ENCODE peak calls at places on chromosomes 5 and 9, in nine cellular contexts. G is aorta; W is cardiac fibroblast; O is stimulated activated CD8-positive, alpha-beta memory T cell treated with anti-CD3 and anti-CD28 coated beads, Interleukin-4, amount 100 ng/mL, for 24 hours; I is right cardiac atrium; B is B cell; M is activated CD8-positive, alpha-beta memory T cell treated with anti-CD3 and anti-CD28 coated beads for 1 hour; N is activated CD8-positive, alpha-beta T cell treated with anti-CD3 and anti-CD28 coated beads for 36 hours; Q is pancreas. J is an unnamed sample.

GRCh38 chr5:109981979-109982378 is 292.3 kb downstream of the MAN2A1 start:
- DNase-seq in B (no peak), M (no peak), W (no peak), Q (no peak), I (no peak), G (no peak), N (no peak), O (no peak), J (no peak)

GRCh38 chr5:34914671-34915138 is 599 bp downstream of the RAD1 start:
- DNase-seq in I (peak), B (no peak), W (peak), O (no peak), Q (no peak), M (no peak), G (no peak), N (peak), J (peak)

GRCh38 chr9:117080996-117081395 is 333.9 kb downstream of the ASTN2 start:
- DNase-seq in N (no peak), I (no peak), O (no peak), M (no peak), W (no peak), G (no peak), Q (no peak), B (no peak), J (no peak)

GRCh38 chr5:88251048-88251711 is 17.5 kb downstream of the TMEM161B start:
- DNase-seq in M (no peak), G (no peak), W (peak), N (peak), O (no peak), B (no peak), I (no peak), Q (no peak), J (no peak)

GRCh38 chr5:174324680-174325079 is 279.2 kb downstream of the NSG2 start:
- DNase-seq in W (peak), M (no peak), O (no peak), Q (no peak), N (no peak), B (no peak), G (no peak), I (no peak), J (no peak)

GRCh38 chr5:33936004-33936380 is 194 bp upstream of the RXFP3 start:
- DNase-seq in G (peak), B (peak), I (peak), Q (peak), M (peak), N (peak), W (peak), O (peak), J (peak)

GRCh38 chr9:5909999-5910398 is 19.3 kb downstream of the MLANA start:
- DNase-seq in N (no peak), B (no peak), M (no peak), G (no peak), Q (no peak), O (no peak), I (no peak), W (peak), J (no peak)

GRCh38 chr9:133686642-133687575 is 50.7 kb downstream of the DBH start:
- DNase-seq in B (no peak), W (no peak), Q (no peak), N (no peak), I (peak), O (no peak), G (peak), M (no peak), J (no peak)

GRCh38 chr5:40717281-40717680 is 37.6 kb downstream of the PTGER4 start:
- DNase-seq in Q (no peak), N (no peak), G (no peak), M (no peak), I (no peak), O (no peak), W (peak), B (no peak), J (no peak)

GRCh38 chr5:151772868-151773561 is 1.3 kb downstream of the G3BP1 start:
- DNase-seq in G (no peak), Q (no peak), I (no peak), M (no peak), B (no peak), N (no peak), O (no peak), W (peak), J (no peak)

GRCh38 chr9:121781143-121781542 is 129.7 kb downstream of the DAB2IP start:
- DNase-seq in I (no peak), G (no peak), N (no peak), M (no peak), O (no peak), W (no peak), Q (no peak), B (no peak), J (no peak)

GRCh38 chr5:144436007-144436406 is 265.3 kb downstream of the KCTD16 start:
- DNase-seq in B (no peak), N (no peak), M (no peak), G (no peak), Q (no peak), W (no peak), I (no peak), O (no peak), J (no peak)

GRCh38 chr9:105716146-105716545 is 21.8 kb downstream of the TMEM38B start:
- DNase-seq in G (no peak), B (no peak), I (no peak), W (no peak), O (no peak), Q (no peak), N (no peak), M (no peak), J (no peak)

GRCh38 chr5:170254056-170254455 is 21.3 kb downstream of the C5orf58 start:
- DNase-seq in Q (no peak), N (peak), G (no peak), M (no peak), O (peak), I (no peak), W (no peak), B (peak), J (no peak)

GRCh38 chr9:87497604-87498045 is at the start of gene DAPK1:
- DNase-seq in I (peak), M (no peak), N (peak), O (no peak), Q (peak), G (peak), B (no peak), W (peak), J (peak)

GRCh38 chr5:108681079-108681921 is 66.4 kb upstream of the FER start:
- DNase-seq in N (peak), M (no peak), G (no peak), O (no peak), Q (peak), I (peak), B (peak), W (peak), J (no peak)

GRCh38 chr9:74577956-74578355 is 80.8 kb downstream of the RORB start:
- DNase-seq in B (peak), O (no peak), Q (no peak), I (no peak), G (no peak), W (peak), N (no peak), M (no peak), J (no peak)

GRCh38 chr5:96008987-96009647 is 47.5 kb upstream of the ELL2 start:
- DNase-seq in Q (no peak), O (no peak), B (no peak), M (no peak), W (no peak), G (no peak), N (no peak), I (no peak), J (no peak)

GRCh38 chr5:9851458-9851857 is 221.3 kb upstream of the TAS2R1 start:
- DNase-seq in I (no peak), O (no peak), Q (no peak), W (peak), B (no peak), N (no peak), M (no peak), G (no peak), J (no peak)

GRCh38 chr5:57950616-57951228 is 468.1 kb upstream of the ACTBL2 start:
- DNase-seq in G (no peak), M (no peak), W (no peak), O (no peak), B (no peak), I (no peak), N (no peak), Q (no peak), J (no peak)

GRCh38 chr9:113998529-113999255 is 79.4 kb downstream of the AMBP start:
- DNase-seq in N (peak), I (no peak), B (no peak), O (no peak), W (peak), Q (no peak), M (no peak), G (peak), J (peak)

GRCh38 chr5:107958861-107959260 is 288.1 kb upstream of the EFNA5 start:
- DNase-seq in O (no peak), B (no peak), G (no peak), W (no peak), M (no peak), I (no peak), Q (no peak), N (peak), J (no peak)

GRCh38 chr9:69975681-69976080 is 68.0 kb upstream of the MAMDC2 start:
- DNase-seq in G (no peak), I (no peak), Q (no peak), O (no peak), N (no peak), M (no peak), B (no peak), W (no peak), J (no peak)

GRCh38 chr9:110095776-110096175 is 112.2 kb downstream of the C9orf152 start:
- DNase-seq in G (no peak), Q (no peak), B (no peak), N (no peak), W (peak), O (no peak), M (no peak), I (no peak), J (no peak)

GRCh38 chr9:99005651-99006050 is 61.9 kb downstream of the COL15A1 start:
- DNase-seq in M (no peak), Q (no peak), N (no peak), O (no peak), B (no peak), W (no peak), G (no peak), I (no peak), J (no peak)

GRCh38 chr5:106680330-106680729 is 990.4 kb downstream of the EFNA5 start:
- DNase-seq in O (no peak), M (no peak), G (no peak), N (no peak), Q (no peak), I (no peak), B (no peak), W (peak), J (no peak)

GRCh38 chr9:38182321-38182720 is 113.3 kb upstream of the SHB start:
- DNase-seq in O (no peak), B (no peak), N (no peak), G (no peak), I (no peak), W (no peak), M (no peak), Q (peak), J (no peak)

GRCh38 chr9:27474350-27474749 is 49.7 kb upstream of the IFNK start:
- DNase-seq in W (no peak), Q (no peak), B (no peak), O (no peak), I (no peak), M (no peak), G (no peak), N (no peak), J (no peak)

GRCh38 chr5:145479271-145479670 is 355.9 kb downstream of the PRELID2 start:
- DNase-seq in N (no peak), O (no peak), W (peak), G (no peak), Q (no peak), B (no peak), M (no peak), I (no peak), J (no peak)

GRCh38 chr9:120783611-120784047 is 9.6 kb downstream of the FBXW2 start:
- DNase-seq in Q (no peak), G (no peak), I (no peak), N (no peak), O (no peak), M (no peak), B (no peak), W (peak), J (no peak)

GRCh38 chr9:32180597-32180996 is 203.8 kb upstream of the ACO1 start:
- DNase-seq in N (no peak), Q (no peak), M (no peak), G (no peak), B (no peak), O (no peak), W (no peak), I (no peak), J (no peak)

GRCh38 chr9:129383005-129383414 is 204.9 kb upstream of the IER5L start:
- DNase-seq in I (peak), B (no peak), M (no peak), G (no peak), O (no peak), Q (peak), W (no peak), N (no peak), J (peak)

GRCh38 chr9:137129456-137130175 is 9.3 kb upstream of the GRIN1 start:
- DNase-seq in W (peak), M (peak), G (peak), B (peak), N (peak), O (peak), I (peak), Q (peak), J (peak)

GRCh38 chr9:127786773-127787123 is 914 bp downstream of the CDK9 start:
- DNase-seq in B (no peak), N (no peak), G (no peak), I (peak), O (no peak), Q (no peak), W (peak), M (no peak), J (no peak)

GRCh38 chr5:112483704-112484103 is 64.6 kb upstream of the EPB41L4A start:
- DNase-seq in I (no peak), B (no peak), W (no peak), N (no peak), Q (no peak), O (no peak), G (no peak), M (no peak), J (no peak)